ENCODE peak calls at places on chromosomes 12 and 14, in four cellular contexts. G is A549, S is HepG2, Y is IMR-90. K is an unnamed sample.

GRCh38 chr14:56686416-56686815 is 106.8 kb downstream of the TMEM260 start:
- DNase-seq in S (peak), Y (no peak), G (no peak), K (no peak)

GRCh38 chr12:57334219-57334618 is 83.2 kb upstream of the STAC3 start:
- DNase-seq in S (no peak), Y (no peak), G (no peak), K (no peak)

GRCh38 chr12:131087302-131087818 is 133.7 kb downstream of the ADGRD1 start:
- DNase-seq in G (no peak), S (no peak), Y (no peak), K (no peak)

GRCh38 chr14:100453930-100454329 is 130.8 kb downstream of the SLC25A47 start:
- DNase-seq in S (no peak), G (no peak), Y (no peak), K (no peak)

GRCh38 chr14:49880267-49881064 is 12.4 kb upstream of the ARF6 start:
- DNase-seq in Y (no peak), S (no peak), G (no peak), K (no peak)

GRCh38 chr12:126994599-126994998 is 1272.4 kb upstream of the TMEM132C start:
- DNase-seq in S (no peak), Y (no peak), G (no peak), K (no peak)

GRCh38 chr14:96470331-96470730 is 31.9 kb upstream of the PAPOLA start:
- DNase-seq in Y (no peak), G (peak), S (no peak), K (no peak)

GRCh38 chr12:32309811-32310755 is 89.3 kb upstream of the FGD4 start:
- DNase-seq in S (no peak), G (no peak), Y (peak), K (peak)

GRCh38 chr12:108198043-108198442 is 69.0 kb downstream of the WSCD2 start:
- DNase-seq in Y (no peak), G (no peak), S (no peak), K (no peak)

GRCh38 chr12:11500861-11501230 is 105.5 kb upstream of the PRB2 start:
- DNase-seq in G (no peak), S (no peak), Y (no peak), K (no peak)

GRCh38 chr14:103555559-103556337 is 6.7 kb downstream of the BAG5 start:
- DNase-seq in G (no peak), S (no peak), Y (no peak), K (no peak)

GRCh38 chr14:56555921-56556570 is 23.6 kb upstream of the TMEM260 start:
- DNase-seq in Y (peak), S (peak), G (peak), K (peak)

GRCh38 chr12:28563926-28564325 is 373.7 kb downstream of the CCDC91 start:
- DNase-seq in S (no peak), G (no peak), Y (peak), K (no peak)

GRCh38 chr12:106767206-106767605 is 7.3 kb upstream of the RIC8B start:
- DNase-seq in G (no peak), Y (no peak), S (no peak), K (no peak)

GRCh38 chr12:115468087-115468510 is 784.1 kb upstream of the TBX3 start:
- DNase-seq in G (peak), Y (peak), S (peak), K (no peak)

GRCh38 chr12:26790645-26790994 is 42.4 kb downstream of the ITPR2 start:
- DNase-seq in G (no peak), S (no peak), Y (no peak), K (no peak)
- TF ChIP-seq MAZ in G (no peak), S (no peak), Y (no peak), K (no peak)

GRCh38 chr14:98602983-98603382 is 669.0 kb downstream of the BCL11B start:
- DNase-seq in Y (no peak), G (no peak), S (no peak), K (no peak)

GRCh38 chr14:98599082-98599481 is 672.9 kb downstream of the BCL11B start:
- DNase-seq in Y (no peak), S (no peak), G (no peak), K (no peak)

GRCh38 chr14:98593361-98593761 is 678.6 kb downstream of the BCL11B start:
- DNase-seq in S (no peak), G (no peak), Y (no peak), K (no peak)

GRCh38 chr14:98594156-98594555 is 677.8 kb downstream of the BCL11B start:
- DNase-seq in G (no peak), Y (no peak), S (no peak), K (no peak)

GRCh38 chr14:98598576-98598975 is 673.4 kb downstream of the BCL11B start:
- DNase-seq in S (no peak), G (no peak), Y (no peak), K (no peak)
- TF ChIP-seq MAZ in S (no peak), G (no peak), Y (no peak), K (no peak)

DNA sequence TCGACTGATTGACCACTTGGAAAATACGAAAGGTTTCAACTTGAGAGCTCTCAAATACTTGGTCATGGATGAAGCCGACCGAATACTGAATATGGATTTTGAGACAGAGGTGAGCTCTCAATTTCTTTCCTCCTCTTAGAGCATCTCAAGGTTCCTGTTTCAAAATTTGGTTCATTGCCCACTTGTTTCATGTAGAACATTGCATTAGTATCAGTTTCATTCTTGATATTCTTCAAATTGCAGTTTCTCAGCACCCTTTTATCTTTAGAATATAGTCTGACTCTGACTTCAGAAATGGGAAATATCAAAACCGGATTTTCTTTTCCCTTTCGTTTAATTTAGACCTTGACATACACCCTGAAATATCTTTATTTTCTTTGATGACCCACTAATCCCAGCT is 8.8 kb downstream of the DDX47 start:
- DNase-seq in G (no peak), Y (no peak), S (no peak), K (no peak)
- TF ChIP-seq MAZ in G (no peak), Y (no peak), S (no peak), K (no peak)

DNA sequence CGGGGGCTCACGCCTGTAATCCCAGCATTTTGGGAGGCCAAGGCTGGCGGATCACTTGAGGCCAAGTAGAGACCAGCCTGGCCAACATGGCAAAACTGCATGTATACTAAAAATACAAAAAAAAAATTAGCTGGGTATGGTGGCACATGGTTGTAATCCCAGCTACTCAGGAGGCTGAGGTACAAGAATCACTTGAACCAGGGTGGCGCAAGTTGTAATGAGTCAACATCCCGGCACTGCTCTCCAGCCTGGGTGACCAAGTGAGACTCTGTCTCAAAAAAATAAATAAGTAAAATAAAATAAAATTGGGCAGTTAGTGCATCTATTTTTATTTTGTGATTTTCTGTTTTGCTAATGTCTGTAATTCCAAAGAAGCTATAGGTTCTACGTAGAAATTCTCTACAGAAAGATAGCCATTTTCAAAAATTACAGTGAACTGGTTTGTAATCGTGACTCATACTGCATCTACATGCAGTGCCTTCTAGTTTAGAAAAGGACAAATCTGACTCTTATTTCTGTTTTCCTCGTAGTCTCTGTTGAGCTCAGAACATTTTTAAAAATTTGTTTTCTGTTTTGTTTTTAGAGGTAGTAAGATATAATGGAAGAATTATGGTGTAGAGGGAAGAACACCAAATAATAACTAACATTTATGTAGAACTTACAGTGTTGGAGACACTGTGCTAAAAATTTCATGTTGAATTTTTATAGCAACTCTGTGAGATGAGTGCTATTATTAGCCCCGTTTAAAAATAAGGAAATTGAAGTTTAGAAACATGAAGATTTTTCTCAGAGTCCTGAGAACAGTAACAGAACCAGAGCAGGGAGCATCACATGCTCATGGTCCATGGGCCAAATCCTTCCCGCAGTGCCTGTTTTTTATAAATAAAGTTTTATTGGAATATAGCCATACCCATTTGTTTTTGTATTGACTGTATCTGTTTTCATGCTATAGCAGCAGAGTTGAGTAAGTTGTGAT is 201.2 kb downstream of the SYNE2 start:
- DNase-seq in S (no peak), Y (peak), G (no peak), K (no peak)
- TF ChIP-seq MAZ in S (no peak), Y (no peak), G (no peak), K (no peak)